ENCODE peak calls at places on chromosomes 3 and 15, in ten cellular contexts. Q is GM23338, Z is HepG2, K is mammary epithelial cell, W is choroid plexus epithelial cell, J is body of pancreas, E is lower leg skin, F is psoas muscle, B is fibroblast of pulmonary artery, R is HCT116. C is an unnamed sample.

GRCh38 chr15:40282144-40282869 is 557 bp downstream of the ANKRD63 start:
- DNase-seq in Q (peak; percentile 75), Z (peak; percentile 30), K (peak; percentile 53), W (no peak), J (peak; percentile 79), E (no peak), F (no peak), B (no peak), R (no peak), C (no peak)

GRCh38 chr15:100879461-100880138 is at the start of gene ALDH1A3:
- DNase-seq in Q (peak; percentile 56), Z (no peak), K (peak; percentile 81), W (peak; percentile 13), J (peak; percentile 74), E (no peak), F (peak; percentile 73), B (peak; percentile 71), R (peak; percentile 39), C (peak; percentile 31)

GRCh38 chr3:32238816-32239637 is 547 bp downstream of the CMTM8 start:
- DNase-seq in Q (peak; percentile 63), Z (no peak), K (peak; percentile 42), W (peak; percentile 48), J (peak; percentile 81), E (no peak), F (peak; percentile 32), B (peak; percentile 33), R (no peak), C (peak; percentile 38)

GRCh38 chr3:25910997-25911396 is 121.1 kb downstream of the OXSM start:
- DNase-seq in Q (peak; percentile 89), Z (peak; percentile 12), K (no peak), W (peak; percentile 26), J (peak; percentile 27), E (no peak), F (no peak), B (peak; percentile 12), R (peak; percentile 39), C (peak; percentile 6)

GRCh38 chr3:32238027-32238815 is at the start of gene CMTM8:
- DNase-seq in Q (peak; percentile 83), Z (peak; percentile 69), K (peak; percentile 57), W (peak; percentile 43), J (peak; percentile 83), E (no peak), F (peak; percentile 46), B (peak; percentile 44), R (no peak), C (peak; percentile 37)

GRCh38 chr3:188000361-188000861 is 153.5 kb upstream of the LPP start:
- DNase-seq in Q (no peak), Z (no peak), K (no peak), W (no peak), J (peak; percentile 41), E (no peak), F (no peak), B (no peak), R (no peak), C (no peak)

GRCh38 chr3:129577356-129577755 is 29.1 kb downstream of the PLXND1 start:
- DNase-seq in Q (no peak), Z (no peak), K (no peak), W (no peak), J (peak; percentile 60), E (peak; percentile 63), F (peak; percentile 64), B (no peak), R (no peak), C (no peak)

GRCh38 chr3:46934508-46935167 is 41.9 kb downstream of the CCDC12 start:
- DNase-seq in Q (no peak), Z (no peak), K (peak; percentile 86), W (peak; percentile 41), J (peak; percentile 30), E (no peak), F (peak; percentile 61), B (peak; percentile 55), R (no peak), C (peak; percentile 17)

GRCh38 chr15:57949374-57949938 is 116.1 kb downstream of the ALDH1A2 start:
- DNase-seq in Q (no peak), Z (no peak), K (no peak), W (no peak), J (no peak), E (no peak), F (no peak), B (no peak), R (no peak), C (no peak)

DNA sequence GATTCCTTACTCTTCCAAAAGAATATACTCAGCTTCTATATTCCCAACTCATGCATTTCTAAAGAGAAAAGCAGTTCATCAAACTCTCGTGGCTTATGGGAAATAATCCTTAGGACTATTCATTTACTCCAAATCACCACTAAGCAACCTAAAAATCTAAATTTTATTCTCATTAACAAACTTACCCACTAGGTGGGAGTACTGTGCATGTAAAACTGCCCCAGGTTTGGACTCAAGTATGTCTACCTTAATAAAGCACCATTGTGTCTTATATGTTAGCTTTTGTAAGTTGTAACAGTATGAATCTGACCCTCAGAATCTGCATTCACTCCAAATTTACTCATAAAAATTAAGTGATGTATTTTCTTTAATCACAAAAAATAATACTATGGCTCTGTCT is 25.3 kb downstream of the RAD18 start:
- DNase-seq in Q (peak; percentile 39), Z (peak; percentile 45), K (peak; percentile 11), W (peak; percentile 79), J (no peak), E (no peak), F (no peak), B (peak; percentile 75), R (peak; percentile 23), C (peak; percentile 72)
- H3K4me3 ChIP-seq in Q (no peak overlapping the region), Z (no peak overlapping the region), K (no peak overlapping the region), W (no peak overlapping the region), J (no peak overlapping the region), E (no peak overlapping the region), F (no peak overlapping the region), B (no peak overlapping the region), R (no peak overlapping the region), C (no peak overlapping the region)

GRCh38 chr15:22951031-22951380 is 29.2 kb downstream of the CYFIP1 start:
- DNase-seq in Q (no peak), Z (no peak), K (no peak), W (no peak), J (no peak), E (no peak), F (no peak), B (no peak), R (no peak), C (no peak)

GRCh38 chr15:22947101-22948000 is 32.8 kb downstream of the CYFIP1 start:
- DNase-seq in Q (no peak), Z (no peak), K (no peak), W (no peak), J (no peak), E (no peak), F (no peak), B (no peak), R (no peak), C (no peak)

GRCh38 chr15:22950211-22950990 is 29.8 kb downstream of the CYFIP1 start:
- DNase-seq in Q (no peak), Z (no peak), K (no peak), W (no peak), J (peak; percentile 28), E (no peak), F (no peak), B (no peak), R (no peak), C (no peak)

GRCh38 chr15:22948056-22948455 is 32.1 kb downstream of the CYFIP1 start:
- DNase-seq in Q (no peak), Z (no peak), K (no peak), W (no peak), J (no peak), E (no peak), F (no peak), B (no peak), R (no peak), C (no peak)

GRCh38 chr15:22949074-22949547 is 31.1 kb downstream of the CYFIP1 start:
- DNase-seq in Q (peak; percentile 66), Z (no peak), K (peak; percentile 80), W (peak; percentile 69), J (no peak), E (no peak), F (peak; percentile 73), B (peak; percentile 81), R (no peak), C (peak; percentile 62)
- H3K4me3 ChIP-seq in Q (no peak overlapping the region), Z (no peak overlapping the region), K (peak overlapping the region; percentile 25), W (peak overlapping the region; percentile 20), J (no peak overlapping the region), E (no peak overlapping the region), F (peak overlapping the region; percentile 26), B (peak overlapping the region; percentile 0), R (no peak overlapping the region), C (peak overlapping the region; percentile 15)

DNA sequence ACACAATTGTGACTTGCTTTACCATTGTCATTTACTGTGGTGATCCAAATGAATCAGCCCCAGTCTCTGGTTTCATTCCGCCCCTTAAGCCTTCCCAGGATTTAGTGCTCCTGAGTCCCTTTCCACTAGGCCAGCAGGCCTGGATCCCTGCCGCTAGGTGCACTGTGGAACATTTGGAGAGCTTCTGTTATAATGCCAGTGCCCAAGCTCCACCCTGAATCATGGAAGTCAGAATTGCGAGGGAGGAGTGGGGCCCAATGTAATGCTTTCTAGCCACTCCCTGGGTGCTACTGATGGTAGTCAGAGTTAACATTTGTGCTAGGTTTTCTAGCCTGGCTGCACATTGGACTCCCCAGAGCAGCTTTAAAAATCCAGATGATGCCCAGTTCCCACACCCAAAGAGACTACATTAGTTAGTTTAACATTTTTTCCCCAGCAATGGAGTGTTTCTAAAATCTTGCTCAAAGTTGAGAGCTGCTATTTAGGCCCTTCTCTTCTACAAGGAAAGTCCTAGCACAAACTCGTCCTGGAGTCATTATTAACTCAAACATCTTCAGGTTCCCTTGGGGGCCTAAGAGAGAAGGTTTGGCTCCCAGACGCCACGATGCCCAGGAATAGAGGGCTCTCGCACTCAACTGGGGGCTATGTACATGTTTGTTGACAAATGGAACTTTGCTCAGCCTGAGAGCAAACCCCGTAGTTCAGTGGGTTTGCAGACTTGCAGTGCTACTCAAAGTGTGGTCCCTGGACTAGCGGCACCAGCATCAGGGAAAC is 366.7 kb upstream of the PROK2 start:
- DNase-seq in Q (no peak), Z (peak; percentile 64), K (no peak), W (no peak), J (peak; percentile 16), E (no peak), F (no peak), B (no peak), R (no peak), C (no peak)
- H3K4me3 ChIP-seq in Q (no peak overlapping the region), Z (peak overlapping the region; percentile 79), K (no peak overlapping the region), W (no peak overlapping the region), J (no peak overlapping the region), E (no peak overlapping the region), F (no peak overlapping the region), B (no peak overlapping the region), R (no peak overlapping the region), C (no peak overlapping the region)

GRCh38 chr3:74060201-74060600 is 435.5 kb upstream of the PDZRN3 start:
- DNase-seq in Q (no peak), Z (no peak), K (no peak), W (no peak), J (no peak), E (no peak), F (no peak), B (no peak), R (no peak), C (no peak)
- H3K4me3 ChIP-seq in Q (no peak overlapping the region), Z (no peak overlapping the region), K (no peak overlapping the region), W (no peak overlapping the region), J (no peak overlapping the region), E (no peak overlapping the region), F (no peak overlapping the region), B (no peak overlapping the region), R (no peak overlapping the region), C (no peak overlapping the region)